ENCODE peak calls at places on chromosomes 11 and 22, in four cellular contexts. Y, G, Q and S are unnamed samples.
A peak's percentile ranks its signal among the peaks of the same experiment; 100 is the strongest.

GRCh38 chr11:61510178-61510979 is 1.8 kb downstream of the LRRC10B start:
- DNase-seq in Y (no peak), G (no peak), Q (no peak), S (no peak)

GRCh38 chr11:73760066-73760679 is 701 bp downstream of the RAB6A start:
- DNase-seq in Y (peak; percentile 18), G (peak; percentile 66), Q (no peak), S (no peak)

GRCh38 chr11:105789579-105789978 is 179.7 kb downstream of the GRIA4 start:
- DNase-seq in Y (no peak), G (no peak), Q (no peak), S (no peak)

GRCh38 chr11:79062814-79063762 is 377.7 kb downstream of the TENM4 start:
- DNase-seq in Y (no peak), G (peak; percentile 18), Q (no peak), S (no peak)

GRCh38 chr11:83070878-83071640 is 638 bp downstream of the RAB30 start:
- DNase-seq in Y (no peak), G (no peak), Q (no peak), S (no peak)

GRCh38 chr11:109960831-109961230 is 132.4 kb upstream of the ZC3H12C start:
- DNase-seq in Y (no peak), G (no peak), Q (no peak), S (no peak)

GRCh38 chr11:45928535-45929215 is 6.2 kb downstream of the LARGE2 start:
- DNase-seq in Y (no peak), G (no peak), Q (no peak), S (no peak)

GRCh38 chr11:34600339-34601084 is 20.4 kb upstream of the EHF start:
- DNase-seq in Y (no peak), G (peak; percentile 86), Q (no peak), S (no peak)

GRCh38 chr11:44989831-44990566 is 39.3 kb upstream of the TP53I11 start:
- DNase-seq in Y (no peak), G (no peak), Q (no peak), S (no peak)

GRCh38 chr11:24575392-24575791 is 78.5 kb downstream of the LUZP2 start:
- DNase-seq in Y (no peak), G (no peak), Q (no peak), S (no peak)

GRCh38 chr11:111981270-111981669 is 43.9 kb upstream of the DLAT start:
- DNase-seq in Y (no peak), G (no peak), Q (no peak), S (no peak)

GRCh38 chr11:68479390-68479789 is 18.8 kb downstream of the PPP6R3 start:
- DNase-seq in Y (no peak), G (no peak), Q (no peak), S (no peak)

GRCh38 chr11:90840071-90840470 is 617.2 kb upstream of the CHORDC1 start:
- DNase-seq in Y (no peak), G (no peak), Q (no peak), S (no peak)

GRCh38 chr22:21726650-21727049 is 8.9 kb downstream of the YPEL1 start:
- DNase-seq in Y (peak; percentile 62), G (peak; percentile 83), Q (no peak), S (no peak)

GRCh38 chr22:47794851-47795250 is 1032.4 kb downstream of the TBC1D22A start:
- DNase-seq in Y (no peak), G (no peak), Q (no peak), S (no peak)

GRCh38 chr22:50200333-50201190 is at the start of gene SELENOO:
- DNase-seq in Y (peak; percentile 100), G (peak; percentile 91), Q (no peak), S (peak; percentile 76)

GRCh38 chr11:86416494-86416893 is 41.8 kb downstream of the CCDC81 start:
- DNase-seq in Y (no peak), G (no peak), Q (no peak), S (no peak)

GRCh38 chr11:58003591-58003990 is 20.1 kb upstream of the OR9Q1 start:
- DNase-seq in Y (no peak), G (no peak), Q (no peak), S (no peak)

GRCh38 chr11:64802370-64803162 is 448 bp downstream of the MAP4K2 start:
- DNase-seq in Y (no peak), G (peak; percentile 30), Q (no peak), S (peak; percentile 29)

GRCh38 chr11:8341966-8342365 is 78.3 kb upstream of the LMO1 start:
- DNase-seq in Y (no peak), G (no peak), Q (no peak), S (no peak)

GRCh38 chr11:8344346-8344745 is 80.7 kb upstream of the LMO1 start:
- DNase-seq in Y (no peak), G (no peak), Q (no peak), S (no peak)

GRCh38 chr11:8345179-8345578 is 81.5 kb upstream of the LMO1 start:
- DNase-seq in Y (no peak), G (no peak), Q (no peak), S (no peak)

GRCh38 chr11:8340299-8340698 is 76.6 kb upstream of the LMO1 start:
- DNase-seq in Y (no peak), G (no peak), Q (no peak), S (no peak)

DNA sequence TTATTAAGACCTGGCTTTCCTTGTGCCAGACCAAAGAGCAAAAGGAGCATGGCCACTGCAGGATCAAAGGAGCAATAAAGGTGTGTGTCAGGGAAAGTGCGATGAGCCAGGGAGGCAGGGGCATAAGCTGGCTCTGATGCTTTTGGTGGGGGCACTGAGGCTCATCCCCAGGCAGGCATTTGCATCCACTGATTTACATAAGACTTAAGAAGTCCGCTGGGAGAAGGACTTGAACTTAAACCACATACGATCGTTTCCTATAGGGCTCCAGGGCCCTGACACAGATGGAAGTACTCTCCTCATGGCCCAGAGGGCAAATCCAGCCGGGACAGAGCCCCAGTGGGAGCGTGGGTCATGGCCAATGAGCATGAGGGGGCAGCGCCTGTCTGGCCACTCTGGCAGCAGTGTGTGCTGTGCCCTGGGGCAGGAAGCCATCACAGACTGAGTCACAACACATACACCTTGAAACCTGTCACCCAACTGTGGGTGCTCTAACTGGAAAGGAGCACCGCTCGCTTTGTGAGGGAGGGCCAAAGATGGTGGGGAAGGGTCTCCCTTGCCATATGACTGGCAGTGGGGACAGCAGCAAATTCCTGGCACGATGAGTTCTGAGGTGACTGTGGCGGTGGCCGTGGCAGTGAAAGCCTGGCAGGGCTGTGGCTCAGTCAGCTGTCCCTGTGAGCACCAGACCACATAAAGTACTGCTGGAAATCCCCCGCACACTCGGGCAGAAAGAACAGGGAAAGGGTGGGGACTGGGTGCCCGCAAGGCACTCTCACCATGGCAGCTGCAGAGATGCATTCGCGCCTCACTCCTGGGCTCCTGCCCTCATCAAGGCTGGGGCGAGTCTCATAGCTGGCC is 79.4 kb upstream of the LMO1 start:
- DNase-seq in Y (no peak), G (no peak), Q (peak; percentile 49), S (no peak)
- TF ChIP-seq SPI1 in Y (no peak), G (no peak), Q (no peak), S (no peak)

DNA sequence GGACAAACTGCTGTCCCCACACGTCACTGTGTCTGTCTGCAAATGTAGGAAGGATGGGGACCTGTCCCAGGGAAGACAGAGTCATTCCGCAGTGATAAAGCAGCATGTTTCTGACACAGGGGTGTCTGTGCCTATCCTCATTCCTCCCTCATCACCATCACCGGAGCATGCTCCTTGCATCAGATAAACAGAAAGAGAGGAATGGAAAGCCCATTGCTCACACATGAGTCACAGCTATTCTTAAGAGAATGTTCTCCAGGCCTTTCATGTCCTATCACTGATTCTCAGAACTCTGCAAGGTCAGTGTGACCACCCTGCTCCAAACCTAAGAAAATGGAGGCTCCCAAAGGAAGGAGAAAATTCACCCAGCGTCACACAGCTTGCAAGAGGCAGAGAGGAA is 38.9 kb downstream of the ZNF195 start:
- DNase-seq in Y (no peak), G (peak; percentile 40), Q (no peak), S (no peak)
- TF ChIP-seq SPI1 in Y (no peak), G (no peak), Q (no peak), S (no peak)

GRCh38 chr22:17131686-17132085 is 10.5 kb upstream of the TMEM121B start:
- DNase-seq in Y (no peak), G (no peak), Q (no peak), S (no peak)
- TF ChIP-seq SPI1 in Y (no peak), G (no peak), Q (no peak), S (no peak)

GRCh38 chr22:46517255-46517761 is 20.1 kb downstream of the CELSR1 start:
- DNase-seq in Y (no peak), G (no peak), Q (no peak), S (no peak)
- TF ChIP-seq SPI1 in Y (no peak), G (no peak), Q (no peak), S (no peak)

GRCh38 chr22:39343259-39344045 is 6.3 kb upstream of the SYNGR1 start:
- DNase-seq in Y (no peak), G (peak; percentile 47), Q (peak; percentile 36), S (no peak)
- TF ChIP-seq SPI1 in Y (no peak), G (no peak), Q (no peak), S (no peak)

DNA sequence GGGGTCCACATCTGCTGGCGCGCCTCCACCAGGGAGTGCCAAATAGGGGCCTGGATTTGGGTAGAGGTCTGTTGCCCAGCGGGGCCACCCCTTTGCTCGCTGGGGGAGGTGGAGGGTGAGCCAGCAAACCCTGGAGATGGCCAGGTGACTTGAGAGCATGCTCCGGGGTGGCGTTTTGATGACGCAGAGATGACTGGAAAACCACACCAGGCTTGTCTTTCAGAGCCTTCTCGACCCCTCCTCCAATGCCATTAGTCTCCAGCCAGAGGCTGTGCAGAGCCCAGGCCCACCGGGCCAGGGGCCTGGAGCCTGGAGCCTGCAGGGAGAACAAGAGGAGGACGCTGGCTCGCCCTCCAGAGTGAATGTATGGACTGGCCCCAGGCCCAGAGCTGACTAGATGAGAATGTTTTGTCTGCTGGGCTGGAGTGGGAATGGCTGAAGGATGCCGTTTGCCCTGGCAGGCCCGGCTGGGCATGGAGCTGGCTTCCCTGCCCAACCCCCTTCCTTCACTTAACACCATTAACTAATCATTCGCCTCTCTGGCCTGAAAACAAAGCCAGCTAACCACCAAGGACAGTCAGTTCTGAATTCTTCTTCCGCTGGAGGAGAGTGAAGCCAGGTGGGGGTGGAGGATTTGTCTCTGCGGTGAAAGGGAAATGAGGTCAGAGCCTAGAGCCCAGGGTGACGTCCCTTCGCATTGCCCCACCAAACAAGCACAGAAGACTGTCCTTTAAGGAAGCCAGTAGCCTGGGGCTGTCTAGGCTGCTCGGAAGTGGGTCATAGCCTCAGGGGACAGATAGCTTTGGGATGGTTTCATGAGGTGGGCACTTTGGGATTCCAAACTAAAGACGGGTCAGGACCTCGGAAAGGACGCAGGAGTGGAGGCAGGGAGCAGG is 1.6 kb upstream of the MCAM start:
- DNase-seq in Y (peak; percentile 7), G (no peak), Q (peak; percentile 70), S (peak; percentile 83)
- TF ChIP-seq SPI1 in Y (no peak), G (peak; percentile 21), Q (no peak), S (no peak)

GRCh38 chr11:7467652-7468051 is 17.7 kb upstream of the OLFML1 start:
- DNase-seq in Y (no peak), G (no peak), Q (peak; percentile 15), S (no peak)
- TF ChIP-seq SPI1 in Y (no peak), G (no peak), Q (no peak), S (no peak)